ENCODE peak calls at places on chromosomes 4 and X, in four cellular contexts. E, S, L and A are unnamed samples.

GRCh38 chrX:23403849-23404248 is 69.2 kb downstream of the PTCHD1 start:
- DNase-seq in L (no peak), S (peak), E (no peak), A (peak)

GRCh38 chrX:24647257-24648058 is at the start of gene PCYT1B:
- DNase-seq in L (peak), E (no peak), S (peak), A (peak)

GRCh38 chrX:141176586-141177451 is at the start of gene LDOC1:
- DNase-seq in S (peak), E (no peak), L (peak), A (peak)

GRCh38 chr4:17309567-17310268 is 202.2 kb downstream of the QDPR start:
- DNase-seq in E (no peak), L (no peak), S (no peak), A (no peak)

GRCh38 chr4:57151481-57151880 is 41.3 kb upstream of the IGFBP7 start:
- DNase-seq in L (no peak), S (no peak), E (no peak), A (no peak)

GRCh38 chrX:54325077-54325476 is 32.8 kb downstream of the WNK3 start:
- DNase-seq in E (no peak), S (no peak), L (no peak), A (no peak)

GRCh38 chr4:92091335-92091734 is 212.4 kb upstream of the GRID2 start:
- DNase-seq in L (peak), S (no peak), E (no peak), A (peak)

GRCh38 chr4:72119946-72120345 is 88.1 kb downstream of the NPFFR2 start:
- DNase-seq in L (no peak), E (no peak), S (no peak), A (no peak)

GRCh38 chr4:161143375-161143774 is 1020.4 kb downstream of the FSTL5 start:
- DNase-seq in S (no peak), L (no peak), E (no peak), A (no peak)

DNA sequence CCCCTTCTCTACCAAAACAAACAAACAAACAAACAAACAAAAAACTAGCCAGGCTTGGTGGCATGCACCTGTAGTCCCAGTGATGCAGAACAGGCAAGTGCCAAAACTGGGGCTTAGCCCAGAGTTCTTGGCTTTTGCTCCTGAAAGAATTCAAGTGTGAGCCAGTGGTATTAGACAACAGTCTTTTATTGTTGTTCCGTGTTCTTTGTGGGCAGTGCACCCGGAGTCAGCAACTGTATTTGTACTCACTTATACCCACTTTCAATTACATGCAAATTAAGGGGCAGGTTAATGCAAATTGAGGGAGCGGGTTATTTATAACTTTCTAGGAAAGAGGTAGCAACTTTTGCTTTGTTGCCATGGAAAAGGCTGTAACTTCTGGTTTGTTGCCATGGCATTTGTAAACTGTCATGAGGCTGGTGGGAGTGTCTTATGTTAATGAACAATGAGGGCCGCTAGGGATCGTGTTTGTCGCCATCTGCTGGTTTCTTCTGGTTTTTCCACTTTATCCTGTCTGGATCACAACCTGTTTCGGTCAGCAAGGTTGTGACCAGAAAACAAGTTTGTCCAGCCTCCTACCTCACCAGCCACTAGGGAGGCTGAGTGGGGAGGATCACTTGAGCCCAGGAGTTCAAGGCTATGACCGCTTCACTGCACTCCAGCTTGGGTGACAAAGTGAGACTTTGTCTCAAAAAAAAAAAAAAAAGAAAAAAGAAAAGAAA is 88.8 kb upstream of the ESX1 start:
- DNase-seq in L (peak), E (peak), S (peak), A (peak)
- TF ChIP-seq USF1 in L (no peak), E (no peak), S (no peak), A (no peak)

GRCh38 chr4:25401066-25401465 is 24.0 kb downstream of the ANAPC4 start:
- DNase-seq in L (no peak), E (no peak), S (no peak), A (no peak)
- TF ChIP-seq USF1 in L (no peak), E (no peak), S (no peak), A (no peak)

DNA sequence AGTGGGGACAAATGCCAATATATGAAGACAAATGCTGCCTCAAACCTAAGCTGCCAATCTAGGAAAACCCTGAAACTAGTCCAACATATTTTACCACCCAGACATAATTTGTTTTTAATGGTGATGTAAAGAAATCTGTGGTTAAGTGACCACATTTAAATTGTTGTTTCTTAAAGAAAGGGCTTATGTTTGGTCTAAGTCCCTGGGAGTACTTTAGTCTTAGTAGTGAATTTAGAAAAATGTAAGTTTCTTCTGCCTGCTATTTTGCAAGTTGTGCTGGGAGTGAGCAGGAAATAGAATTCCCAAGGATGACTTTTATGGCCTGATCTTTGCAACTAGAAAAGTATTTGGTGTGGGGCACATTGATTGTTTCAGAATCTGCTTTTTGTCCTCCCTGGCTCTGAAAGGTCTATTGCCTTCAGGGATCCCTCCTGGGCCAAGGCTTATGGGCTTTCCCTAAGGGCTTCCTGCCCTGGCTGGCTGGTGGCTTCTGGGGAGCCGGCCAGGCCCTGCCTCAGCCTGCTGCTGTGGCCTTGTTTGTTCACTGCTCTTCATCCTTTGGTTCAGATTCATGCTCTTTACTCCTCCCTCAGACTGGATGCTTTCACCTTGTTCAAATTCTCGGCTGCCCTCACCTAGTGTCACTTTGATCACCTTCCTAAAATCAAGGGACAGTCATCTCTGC is 169.8 kb upstream of the JADE1 start:
- DNase-seq in S (no peak), E (no peak), L (no peak), A (no peak)
- TF ChIP-seq USF1 in S (no peak), E (no peak), L (no peak), A (no peak)

GRCh38 chr4:2995546-2996265 is 32.3 kb downstream of the GRK4 start:
- DNase-seq in E (no peak), L (no peak), S (no peak), A (no peak)

GRCh38 chr4:2996437-2996836 is 33.1 kb downstream of the GRK4 start:
- DNase-seq in L (no peak), E (no peak), S (no peak), A (no peak)

GRCh38 chr4:2994917-2995316 is 31.5 kb downstream of the GRK4 start:
- DNase-seq in L (no peak), E (no peak), S (no peak), A (no peak)

DNA sequence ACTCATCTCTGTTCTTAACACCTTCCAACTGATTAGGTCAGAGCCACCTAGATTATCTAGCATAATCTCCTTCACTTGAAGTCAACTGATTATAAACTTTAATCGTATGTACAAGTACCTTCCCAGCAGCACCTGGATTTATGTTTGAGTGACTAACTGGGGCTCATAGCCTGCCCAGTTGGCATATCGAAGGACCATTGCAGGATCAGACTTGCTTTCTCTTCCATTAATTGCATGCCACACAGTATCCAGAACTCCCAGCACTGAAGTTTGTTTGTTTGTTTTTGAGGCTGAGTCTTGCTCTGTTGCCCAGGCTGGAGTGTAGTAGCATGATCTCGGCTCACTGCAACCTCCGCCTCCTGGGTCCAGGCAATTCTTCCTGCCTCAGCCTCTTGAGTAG is 27.9 kb downstream of the GRK4 start:
- DNase-seq in L (no peak), S (no peak), E (no peak), A (no peak)
- TF ChIP-seq USF1 in L (no peak), S (no peak), E (no peak), A (no peak)

GRCh38 chr4:23819041-23819511 is 70.8 kb downstream of the PPARGC1A start:
- DNase-seq in L (no peak), E (no peak), S (no peak), A (no peak)
- TF ChIP-seq USF1 in L (no peak), E (no peak), S (no peak), A (no peak)

DNA sequence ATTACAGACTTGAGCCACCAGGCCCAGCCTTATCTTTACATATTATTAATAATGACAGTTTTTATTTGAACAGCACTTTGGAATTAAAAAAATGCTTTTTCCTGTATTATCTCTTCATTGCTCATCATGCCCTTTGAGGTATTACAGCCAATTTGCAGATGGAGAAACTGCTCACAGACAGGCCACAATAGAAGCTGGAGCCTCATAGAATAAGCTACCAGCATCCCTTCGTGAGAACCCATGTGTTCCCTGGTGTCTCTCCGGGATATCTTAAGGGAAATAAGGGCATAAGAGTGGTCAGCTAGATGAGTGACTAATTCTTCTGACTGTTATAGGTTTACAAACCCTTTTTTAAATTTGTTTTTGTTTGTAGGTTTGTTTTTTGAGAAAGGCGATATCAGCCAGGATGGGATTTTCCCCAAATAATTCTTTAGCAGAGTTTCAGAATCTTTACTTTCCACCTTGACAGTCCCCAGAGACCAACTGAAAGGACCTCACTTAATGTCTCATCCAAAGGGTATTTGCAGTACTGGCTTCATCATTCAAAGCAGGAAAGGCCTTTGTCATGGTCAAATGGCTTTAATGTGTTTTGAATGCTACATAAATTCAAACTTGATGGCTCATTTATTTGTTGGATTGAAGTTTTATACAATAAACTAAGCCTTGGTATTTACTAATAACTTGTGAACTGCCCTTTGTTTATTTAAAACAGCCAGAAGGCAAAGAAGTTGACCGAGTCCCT is 48.0 kb upstream of the SOD3 start:
- DNase-seq in S (no peak), L (no peak), E (no peak), A (no peak)
- TF ChIP-seq USF1 in S (no peak), L (no peak), E (no peak), A (no peak)

DNA sequence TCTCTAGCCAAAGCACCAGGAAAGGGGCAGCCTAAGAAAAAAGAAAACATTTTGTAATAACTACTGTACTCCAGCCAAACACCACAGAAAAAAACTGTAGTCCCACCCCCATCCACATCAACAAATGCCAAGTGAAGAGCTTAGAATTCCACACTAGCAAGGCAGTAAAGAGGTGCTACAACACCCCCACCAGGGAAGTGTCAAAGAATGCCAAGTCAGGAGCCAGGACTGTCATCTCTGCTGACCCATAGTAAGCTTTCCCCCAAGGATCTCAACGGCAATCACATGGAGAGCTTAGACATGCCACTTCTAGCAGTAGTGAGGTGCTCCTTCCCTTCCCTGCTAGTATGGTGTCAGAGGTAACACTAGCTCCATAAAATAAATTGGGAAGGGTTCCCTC is 34.4 kb upstream of the CCDC160 start:
- DNase-seq in L (no peak), E (no peak), S (no peak), A (no peak)
- TF ChIP-seq USF1 in L (no peak), E (no peak), S (no peak), A (no peak)

DNA sequence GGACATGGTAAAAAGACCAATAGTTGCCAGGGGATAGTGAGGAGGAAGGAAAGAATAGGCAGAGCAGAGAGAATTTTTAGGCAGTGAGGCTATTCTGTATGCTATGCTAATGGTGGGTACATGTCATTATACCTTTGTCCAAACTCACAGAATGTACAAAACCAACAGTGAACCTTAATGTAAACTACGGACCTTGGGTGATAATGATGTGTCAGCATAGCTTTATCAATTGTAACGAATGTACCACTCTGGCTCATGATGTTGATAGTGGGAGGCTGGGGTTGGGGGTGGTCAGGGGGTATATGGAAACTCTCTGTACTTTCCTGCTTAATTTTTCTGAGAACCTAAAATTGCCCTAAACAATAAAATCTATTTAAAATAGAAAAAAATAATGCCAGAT is 37.7 kb upstream of the ACSL4 start:
- DNase-seq in S (no peak), E (no peak), L (no peak), A (no peak)
- TF ChIP-seq USF1 in S (no peak), E (no peak), L (no peak), A (no peak)